ENCODE peak calls at places on chromosomes 11 and 22, in five cellular contexts. K is ovary, J is Peyer's patch, N is adrenal gland, I is upper lobe of left lung. R is an unnamed sample.

GRCh38 chr22:32695451-32695891 is 106.0 kb upstream of the TIMP3 start:
- DNase-seq in K (no peak), J (peak), I (no peak), N (no peak), R (peak)

GRCh38 chr11:126636911-126637799 is 281.7 kb downstream of the ST3GAL4 start:
- DNase-seq in N (no peak), I (no peak), J (no peak), K (no peak), R (peak)

GRCh38 chr11:65576232-65576866 is 496 bp downstream of the EHBP1L1 start:
- DNase-seq in I (no peak), J (peak), N (no peak), K (peak), R (no peak)

GRCh38 chr11:60985991-60986915 is 14.8 kb downstream of the CD6 start:
- DNase-seq in K (no peak), J (peak), I (peak), N (no peak), R (peak)

GRCh38 chr11:121180183-121180582 is 79.1 kb downstream of the TECTA start:
- DNase-seq in K (no peak), I (no peak), J (no peak), N (no peak), R (no peak)

GRCh38 chr11:45333506-45333971 is 47.4 kb upstream of the SYT13 start:
- DNase-seq in I (no peak), J (peak), K (peak), N (no peak), R (peak)

GRCh38 chr11:13923716-13924650 is 38.5 kb upstream of the SPON1 start:
- DNase-seq in I (no peak), N (no peak), J (no peak), K (no peak), R (no peak)

GRCh38 chr22:45473626-45474237 is 29.0 kb upstream of the FBLN1 start:
- DNase-seq in N (no peak), J (no peak), I (no peak), K (peak), R (no peak)

GRCh38 chr11:1198766-1199688 is 23.8 kb upstream of the MUC5B start:
- DNase-seq in I (no peak), J (peak), K (peak), N (no peak), R (no peak)

GRCh38 chr11:28250192-28250591 is 142.0 kb downstream of the METTL15 start:
- DNase-seq in J (no peak), I (no peak), N (no peak), K (no peak), R (no peak)

GRCh38 chr11:126930100-126930841 is 70.3 kb downstream of the KIRREL3 start:
- DNase-seq in I (no peak), K (no peak), N (no peak), J (no peak), R (no peak)

GRCh38 chr22:50184004-50184461 is 1.7 kb upstream of the TRABD start:
- DNase-seq in K (peak), J (peak), N (peak), I (peak), R (no peak)

GRCh38 chr11:5881756-5882155 is 1.3 kb downstream of the OR52E4 start:
- DNase-seq in K (no peak), N (no peak), J (no peak), I (no peak), R (no peak)

GRCh38 chr11:359181-359714 is 10.1 kb upstream of the B4GALNT4 start:
- DNase-seq in N (no peak), K (peak), I (no peak), J (no peak), R (peak)

GRCh38 chr11:27385245-27385644 is 22.2 kb upstream of the CCDC34 start:
- DNase-seq in J (no peak), N (no peak), I (no peak), K (no peak), R (no peak)

GRCh38 chr11:48020092-48020755 is 39.9 kb downstream of the PTPRJ start:
- DNase-seq in N (no peak), I (peak), J (no peak), K (no peak), R (no peak)

GRCh38 chr22:31952459-31952858 is 8.1 kb downstream of the YWHAH start:
- DNase-seq in N (no peak), J (no peak), K (no peak), I (no peak), R (peak)

GRCh38 chr11:121082670-121083069 is 18.4 kb upstream of the TECTA start:
- DNase-seq in I (no peak), K (no peak), J (no peak), N (no peak), R (no peak)

GRCh38 chr11:125317416-125317815 is 152.9 kb downstream of the PKNOX2 start:
- DNase-seq in N (no peak), I (no peak), J (no peak), K (no peak), R (no peak)

GRCh38 chr11:64152841-64153691 is 12.8 kb downstream of the MACROD1 start:
- DNase-seq in K (peak), J (peak), N (peak), I (peak), R (peak)

GRCh38 chr11:123233978-123234340 is 38.9 kb upstream of the CLMP start:
- DNase-seq in N (no peak), I (no peak), K (no peak), J (no peak), R (no peak)

GRCh38 chr22:43094551-43094950 is 5.4 kb upstream of the TTLL1 start:
- DNase-seq in I (no peak), N (no peak), J (no peak), K (no peak), R (no peak)

GRCh38 chr11:66124564-66124963 is 54.5 kb downstream of the PACS1 start:
- DNase-seq in I (no peak), N (no peak), J (no peak), K (no peak), R (no peak)

GRCh38 chr11:33779849-33780528 is 5.7 kb upstream of the FBXO3 start:
- DNase-seq in N (no peak), J (no peak), K (no peak), I (no peak), R (no peak)

GRCh38 chr11:73797457-73797856 is 9.8 kb downstream of the MRPL48 start:
- DNase-seq in N (no peak), I (no peak), J (no peak), K (no peak), R (no peak)

GRCh38 chr11:61838501-61838900 is 10.4 kb downstream of the FADS2 start:
- DNase-seq in J (no peak), N (no peak), K (no peak), I (no peak), R (no peak)

GRCh38 chr11:79165908-79166307 is 274.9 kb downstream of the TENM4 start:
- DNase-seq in N (no peak), J (no peak), K (no peak), I (no peak), R (no peak)

GRCh38 chr11:61532136-61533038 is 23.8 kb downstream of the LRRC10B start:
- DNase-seq in I (peak), K (no peak), N (no peak), J (peak), R (peak)

GRCh38 chr22:20904008-20904979 is 12.9 kb upstream of the CRKL start:
- DNase-seq in I (peak), J (no peak), K (no peak), N (peak), R (peak)

DNA sequence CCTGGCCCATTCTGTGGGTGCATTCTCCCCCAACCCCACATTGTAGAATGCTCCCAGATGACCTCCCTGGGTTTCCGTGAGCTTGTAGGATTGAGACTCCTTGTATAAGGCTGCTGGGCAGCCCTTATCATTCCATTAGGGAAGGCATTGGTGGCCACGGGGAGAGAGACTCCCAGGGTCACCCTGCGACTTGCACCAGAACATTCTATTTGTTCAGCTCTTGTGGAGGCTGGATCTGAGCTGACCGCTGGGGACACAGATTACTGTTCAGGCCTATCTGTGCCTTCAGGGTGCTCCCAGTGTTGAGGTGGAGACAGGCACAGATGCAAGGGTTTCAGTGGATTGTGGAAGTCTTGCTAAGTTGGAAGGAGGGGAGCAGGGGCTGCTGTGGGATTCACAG is 17.8 kb downstream of the MICALL1 start:
- DNase-seq in K (no peak), J (no peak), I (no peak), N (no peak), R (no peak)
- H3K27ac ChIP-seq in K (no peak), J (no peak), I (peak), N (no peak), R (peak)

DNA sequence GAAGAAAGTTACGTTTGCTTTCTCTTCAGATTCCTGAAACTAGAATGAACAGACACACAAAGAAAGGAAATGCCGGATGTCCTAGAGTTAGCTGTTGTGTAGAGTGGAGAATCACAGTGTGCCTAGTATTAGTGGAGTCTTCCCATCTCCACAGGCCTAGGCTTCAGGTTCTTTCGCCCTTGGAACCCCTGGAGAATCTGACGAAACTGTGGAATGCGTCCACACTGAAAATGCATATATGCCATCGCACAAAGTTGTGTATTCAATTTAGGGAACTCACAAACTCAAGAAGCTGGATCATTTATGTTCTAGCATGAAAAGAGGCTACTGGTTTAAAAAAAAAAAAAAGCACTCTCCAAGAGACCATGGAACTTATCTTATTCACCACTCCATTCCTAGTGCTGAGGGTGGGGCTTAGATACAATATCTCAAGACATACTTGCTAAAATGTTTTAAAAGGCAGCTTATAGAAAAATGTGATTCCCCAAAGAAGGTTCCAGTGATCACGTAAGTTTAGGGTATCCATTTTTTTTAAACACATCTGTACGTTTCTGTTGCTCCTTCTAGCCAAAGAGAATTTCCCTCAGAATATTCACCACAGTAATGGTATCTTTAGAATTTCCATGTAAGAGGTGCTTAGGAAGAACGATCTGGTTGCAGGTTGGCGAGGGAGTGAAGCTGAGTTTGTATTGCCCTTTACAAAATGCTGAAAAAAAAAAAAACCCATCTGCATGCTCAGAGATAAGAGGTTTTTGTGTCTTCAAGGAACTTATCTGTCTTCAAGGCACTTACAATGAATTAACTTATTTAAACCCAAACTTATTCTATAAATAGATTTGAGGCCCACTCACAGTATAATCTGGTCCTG is 20.0 kb downstream of the MAML2 start:
- DNase-seq in I (no peak), J (no peak), N (no peak), K (no peak), R (no peak)
- H3K27ac ChIP-seq in I (peak), J (no peak), N (no peak), K (no peak), R (no peak)

DNA sequence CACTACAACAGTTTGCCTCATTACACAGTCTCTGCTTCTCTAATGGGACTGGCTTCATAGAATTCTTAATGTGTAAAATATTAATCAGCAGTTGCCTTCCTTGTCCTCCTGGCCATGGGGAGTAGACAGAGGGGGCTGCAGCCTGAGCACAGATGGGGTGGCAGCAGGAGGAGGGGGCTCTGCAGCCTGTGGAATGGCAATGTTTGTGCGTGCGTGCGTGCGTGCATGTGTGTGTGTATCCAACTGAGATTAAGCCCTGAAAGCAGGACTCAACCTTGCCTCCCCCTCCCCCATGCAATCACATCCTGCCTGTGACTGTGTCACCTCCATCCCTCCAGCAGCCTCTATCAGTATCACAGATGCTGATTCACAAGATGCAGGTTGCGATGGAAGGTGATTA is 43.6 kb upstream of the NECTIN1 start:
- DNase-seq in J (no peak), K (no peak), N (no peak), I (no peak), R (no peak)
- H3K27ac ChIP-seq in J (no peak), K (no peak), N (no peak), I (no peak), R (no peak)

DNA sequence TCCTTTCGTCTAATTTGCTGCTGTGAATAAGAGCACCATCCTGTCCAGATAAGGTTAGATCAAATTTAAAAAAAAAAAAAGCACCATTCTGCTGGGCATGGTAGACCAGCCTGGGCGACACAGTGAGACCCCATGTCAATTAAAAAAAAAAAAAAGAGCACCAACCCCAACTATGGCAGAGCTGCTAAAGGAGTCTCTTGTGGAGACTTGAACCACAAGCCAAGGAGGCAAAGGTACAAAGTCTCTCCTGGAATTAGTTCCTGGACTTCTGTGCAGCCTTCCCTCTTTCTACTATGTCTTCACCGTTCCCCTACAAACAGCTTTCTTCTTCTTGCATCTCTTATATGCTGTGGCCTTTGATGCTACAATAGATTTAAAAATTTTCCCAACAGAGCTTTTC is 1.3 kb downstream of the PIK3C2A start:
- DNase-seq in K (no peak), I (no peak), N (no peak), J (no peak), R (no peak)
- H3K27ac ChIP-seq in K (no peak), I (peak), N (peak), J (no peak), R (no peak)

GRCh38 chr22:46769191-46769675 is 6.8 kb downstream of the TBC1D22A start:
- DNase-seq in J (peak), K (peak), N (no peak), I (no peak), R (no peak)
- H3K27ac ChIP-seq in J (peak), K (peak), N (no peak), I (peak), R (peak)